ENCODE peak calls at places on chromosomes 6 and 20, in seven cellular contexts. M is CD8-positive, alpha-beta memory T cell; O is CD8-positive, alpha-beta T cell; S is K562; J is SJSA1; G is tibial nerve; U is PC-3. R is an unnamed sample.

GRCh38 chr6:107603029-107603428 is 113.1 kb downstream of the SOBP start:
- DNase-seq in G (no peak), U (no peak), O (no peak), S (no peak), J (no peak), M (no peak), R (no peak)

GRCh38 chr20:24638546-24639166 is 169.2 kb downstream of the SYNDIG1 start:
- DNase-seq in O (no peak), U (no peak), S (no peak), M (no peak), G (no peak), J (peak), R (no peak)

GRCh38 chr20:59151391-59151790 is 12.2 kb upstream of the ZNF831 start:
- DNase-seq in S (no peak), J (no peak), M (no peak), G (no peak), O (no peak), U (no peak), R (no peak)

GRCh38 chr6:93294879-93295278 is 124.5 kb downstream of the EPHA7 start:
- DNase-seq in O (no peak), U (no peak), J (no peak), M (no peak), G (no peak), S (no peak), R (no peak)

GRCh38 chr20:58855506-58856314 is 3.2 kb downstream of the GNAS start:
- DNase-seq in G (no peak), S (no peak), J (no peak), O (no peak), U (peak), M (no peak), R (no peak)

GRCh38 chr6:63676412-63677114 is 41.0 kb downstream of the PHF3 start:
- DNase-seq in M (no peak), O (no peak), J (no peak), G (no peak), S (no peak), U (no peak), R (no peak)

GRCh38 chr20:62694106-62694505 is 14.5 kb upstream of the NTSR1 start:
- DNase-seq in S (peak), U (no peak), M (no peak), O (no peak), G (no peak), J (no peak), R (no peak)

GRCh38 chr20:57335392-57335791 is 5.8 kb downstream of the SPO11 start:
- DNase-seq in J (peak), O (no peak), M (no peak), G (no peak), S (no peak), U (peak), R (no peak)

GRCh38 chr6:120873125-120873865 is 461.0 kb downstream of the TBC1D32 start:
- DNase-seq in G (no peak), J (no peak), M (no peak), U (no peak), S (no peak), O (no peak), R (no peak)

GRCh38 chr6:154156135-154156948 is 117.3 kb downstream of the OPRM1 start:
- DNase-seq in S (no peak), G (no peak), O (peak), J (peak), U (peak), M (peak), R (peak)

GRCh38 chr6:35054106-35054742 is 86.9 kb downstream of the TCP11 start:
- DNase-seq in U (no peak), G (no peak), J (no peak), O (no peak), S (no peak), M (no peak), R (no peak)

GRCh38 chr6:40754481-40755045 is 167.4 kb upstream of the LRFN2 start:
- DNase-seq in J (no peak), S (no peak), U (no peak), G (no peak), O (no peak), M (no peak), R (no peak)

GRCh38 chr6:57305754-57306153 is 11.7 kb upstream of the PRIM2 start:
- DNase-seq in J (no peak), M (no peak), G (no peak), O (no peak), U (peak), S (no peak), R (no peak)

GRCh38 chr6:46267515-46267914 is 96.7 kb upstream of the ENPP5 start:
- DNase-seq in M (no peak), G (no peak), O (no peak), U (no peak), J (no peak), S (no peak), R (no peak)

GRCh38 chr6:118963003-118963402 is 28.0 kb upstream of the MCM9 start:
- DNase-seq in O (no peak), U (peak), J (no peak), M (peak), G (no peak), S (peak), R (no peak)

GRCh38 chr6:150557043-150557599 is 42.6 kb upstream of the PLEKHG1 start:
- DNase-seq in O (no peak), M (no peak), J (no peak), S (no peak), U (no peak), G (no peak), R (no peak)

GRCh38 chr20:34557936-34558319 is 590 bp upstream of the MAP1LC3A start:
- DNase-seq in U (no peak), M (no peak), G (no peak), O (no peak), S (no peak), J (no peak), R (peak)

GRCh38 chr20:49610701-49611538 is 43.0 kb upstream of the PTGIS start:
- DNase-seq in G (peak), O (peak), U (peak), S (peak), M (peak), J (peak), R (peak)

DNA sequence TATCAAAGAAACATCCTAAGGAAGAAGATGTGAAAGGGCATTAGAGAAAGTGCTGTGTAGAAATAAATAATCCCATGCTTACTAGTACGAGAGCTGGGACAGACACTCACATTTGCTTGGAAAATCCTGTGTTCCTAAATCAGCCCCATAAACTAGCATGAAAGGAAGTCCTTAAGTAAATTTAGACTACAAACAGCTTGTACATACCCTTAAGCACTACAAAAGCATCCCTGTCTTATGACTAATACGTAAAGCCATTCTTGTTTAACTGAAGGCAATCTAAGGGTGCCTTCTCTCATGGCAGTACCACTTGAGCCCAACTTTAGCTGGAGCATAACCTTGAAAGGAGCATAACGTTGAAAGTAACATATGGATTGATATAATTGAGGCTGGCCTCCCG is 15.4 kb upstream of the FOXQ1 start:
- DNase-seq in J (peak), M (no peak), U (peak), O (no peak), G (no peak), S (no peak), R (no peak)
- H3K27ac ChIP-seq in J (peak), M (no peak), U (peak), O (no peak), G (no peak), S (no peak), R (no peak)

GRCh38 chr6:106458021-106458986 is 97.8 kb downstream of the CRYBG1 start:
- DNase-seq in J (no peak), S (no peak), U (no peak), M (no peak), G (no peak), O (no peak), R (no peak)
- H3K27ac ChIP-seq in J (no peak), S (no peak), U (no peak), M (no peak), G (no peak), O (no peak), R (no peak)

GRCh38 chr20:22576273-22576672 is 8.1 kb downstream of the FOXA2 start:
- DNase-seq in M (no peak), S (no peak), O (no peak), G (no peak), J (no peak), U (no peak), R (no peak)
- H3K27ac ChIP-seq in M (no peak), S (no peak), O (no peak), G (no peak), J (peak), U (peak), R (no peak)

GRCh38 chr20:31475472-31476312 is 604 bp downstream of the REM1 start:
- DNase-seq in G (no peak), S (no peak), O (no peak), J (no peak), U (no peak), M (no peak), R (no peak)

GRCh38 chr20:31475032-31475431 is at the start of the genes DEFB124 and REM1:
- DNase-seq in J (no peak), M (no peak), G (no peak), S (peak), U (no peak), O (no peak), R (no peak)

GRCh38 chr20:31472395-31473330 is 2.3 kb downstream of the DEFB124 start:
- DNase-seq in G (no peak), M (no peak), J (no peak), O (no peak), S (no peak), U (no peak), R (no peak)

GRCh38 chr20:31473331-31474096 is 1.4 kb downstream of the DEFB124 start:
- DNase-seq in G (no peak), M (no peak), J (no peak), S (no peak), O (no peak), U (no peak), R (no peak)

GRCh38 chr20:31474097-31474436 is 860 bp downstream of the DEFB124 start:
- DNase-seq in O (no peak), J (no peak), M (no peak), S (no peak), G (no peak), U (no peak), R (no peak)
- H3K27ac ChIP-seq in O (no peak), J (no peak), M (no peak), S (no peak), G (peak), U (no peak), R (no peak)

DNA sequence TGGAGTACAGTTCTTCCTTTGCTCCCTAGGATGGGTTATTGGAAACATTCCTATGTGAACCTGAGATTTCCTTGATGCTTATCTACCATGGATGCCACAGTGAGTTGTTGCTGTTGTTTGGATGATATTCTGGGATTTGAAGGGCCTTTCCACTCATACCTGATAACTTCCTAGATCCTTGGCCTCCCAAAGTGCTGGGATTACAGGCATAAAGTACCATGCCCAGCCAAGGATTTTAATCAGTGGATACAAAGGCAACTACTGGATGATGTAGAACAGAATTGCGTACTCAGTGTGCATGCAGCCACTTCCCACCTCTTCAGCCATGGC is 20.0 kb downstream of the PPP1R16B start:
- DNase-seq in O (no peak), M (no peak), U (no peak), G (no peak), J (no peak), S (no peak), R (no peak)
- H3K27ac ChIP-seq in O (no peak), M (no peak), U (no peak), G (no peak), J (no peak), S (no peak), R (peak)

GRCh38 chr6:25278557-25278913 is 639 bp upstream of the CARMIL1 start:
- DNase-seq in G (no peak), S (no peak), U (no peak), M (no peak), J (no peak), O (no peak), R (no peak)

GRCh38 chr6:25279748-25280616 is 808 bp downstream of the CARMIL1 start:
- DNase-seq in U (peak), G (no peak), O (peak), S (no peak), J (no peak), M (no peak), R (peak)

GRCh38 chr6:25278914-25279747 is at the start of gene CARMIL1:
- DNase-seq in G (peak), J (peak), M (peak), U (peak), O (peak), S (peak), R (peak)

GRCh38 chr6:25277857-25278256 is 1.3 kb upstream of the CARMIL1 start:
- DNase-seq in M (no peak), J (no peak), G (no peak), O (no peak), U (peak), S (no peak), R (no peak)

DNA sequence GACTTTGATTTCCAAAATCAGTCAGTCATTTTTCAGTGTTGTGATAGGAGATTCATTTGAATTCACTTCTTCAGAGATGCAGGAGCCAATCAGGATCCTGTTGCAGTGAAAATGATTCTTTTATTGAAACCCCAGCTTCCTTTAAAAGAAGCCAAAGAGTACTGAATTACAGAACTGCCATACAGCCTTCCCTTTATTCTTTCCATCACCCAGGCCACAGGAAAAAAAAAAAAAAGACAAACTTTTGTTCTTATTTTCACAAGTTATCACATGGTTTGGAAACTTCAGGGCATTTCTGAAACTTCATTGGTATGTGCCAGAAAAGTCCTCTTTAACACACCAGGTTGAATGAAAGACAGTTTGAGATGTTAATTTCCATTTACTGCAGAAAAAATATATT is 1.8 kb upstream of the CARMIL1 start:
- DNase-seq in O (no peak), M (no peak), S (no peak), J (no peak), U (no peak), G (no peak), R (no peak)
- H3K27ac ChIP-seq in O (no peak), M (no peak), S (no peak), J (no peak), U (no peak), G (no peak), R (peak)

DNA sequence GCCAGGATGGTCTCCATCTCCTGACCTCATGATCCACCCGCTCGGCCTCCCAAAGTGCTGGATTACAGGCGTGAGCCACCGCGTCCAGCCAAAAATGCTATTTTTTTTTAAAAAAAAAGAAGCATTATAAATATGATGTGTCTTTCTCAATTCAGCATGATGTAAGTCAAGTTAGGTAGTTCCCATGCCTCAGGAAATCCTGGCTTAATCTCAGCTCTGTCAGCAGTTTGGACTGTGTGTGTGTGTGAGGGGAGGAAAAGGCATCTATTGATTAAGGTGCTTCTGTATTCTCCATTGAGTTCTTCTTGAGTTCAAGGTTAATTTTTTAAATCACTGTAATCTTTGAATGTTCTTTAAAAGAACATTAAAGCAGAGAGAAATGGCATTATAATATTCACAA is 51.5 kb downstream of the GMDS start:
- DNase-seq in J (no peak), M (no peak), S (no peak), G (no peak), U (no peak), O (no peak), R (no peak)
- H3K27ac ChIP-seq in J (no peak), M (no peak), S (no peak), G (no peak), U (no peak), O (no peak), R (no peak)

DNA sequence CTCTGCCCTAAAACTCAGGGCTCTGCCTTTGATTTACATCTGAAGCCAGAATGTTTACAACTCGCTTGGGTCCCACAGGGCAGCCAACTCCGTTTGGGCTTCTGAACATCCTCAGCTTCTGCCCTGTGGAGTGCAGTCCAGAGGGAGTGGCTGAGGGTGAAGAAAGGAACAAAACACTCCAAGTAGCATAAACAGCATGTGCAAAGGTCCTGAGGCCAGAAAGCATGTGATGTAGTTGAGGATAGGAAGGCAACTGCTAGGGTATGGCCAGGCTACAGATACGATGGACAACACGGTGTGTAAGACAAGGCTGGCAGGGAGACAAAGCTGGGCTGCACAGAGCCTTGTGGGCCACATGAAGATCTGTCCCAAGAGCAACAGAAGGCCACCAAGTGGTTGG is 12.5 kb downstream of the JAG1 start:
- DNase-seq in O (no peak), M (no peak), G (no peak), U (no peak), S (no peak), J (no peak), R (no peak)
- H3K27ac ChIP-seq in O (no peak), M (no peak), G (peak), U (no peak), S (no peak), J (peak), R (no peak)